ENCODE peak calls at places on chromosome 17, in seven cellular contexts. H, M, Y, N, P, C and T are unnamed samples.
A peak's percentile ranks its signal among the peaks of the same experiment; 100 is the strongest.

GRCh38 chr17:40937384-40937819 is at the start of gene KRT23:
- DNase-seq in H (no peak), M (no peak), Y (no peak), N (peak; percentile 87), P (no peak), C (no peak), T (no peak)

GRCh38 chr17:78779848-78780247 is 2.2 kb downstream of the CYTH1 start:
- DNase-seq in H (peak; percentile 61), M (peak; percentile 72), Y (no peak), N (no peak), P (no peak), C (no peak), T (no peak)

GRCh38 chr17:48526986-48527741 is 3.6 kb downstream of the HOXB1 start:
- DNase-seq in H (no peak), M (no peak), Y (no peak), N (no peak), P (no peak), C (no peak), T (no peak)

GRCh38 chr17:44887971-44888955 is 11.0 kb downstream of the EFTUD2 start:
- DNase-seq in H (no peak), M (no peak), Y (no peak), N (no peak), P (no peak), C (no peak), T (no peak)

GRCh38 chr17:28828294-28829040 is 14.1 kb downstream of the FAM222B start:
- DNase-seq in H (no peak), M (no peak), Y (no peak), N (no peak), P (no peak), C (no peak), T (peak; percentile 65)

GRCh38 chr17:3719265-3719664 is 4.4 kb upstream of the HASPIN start:
- DNase-seq in H (no peak), M (no peak), Y (no peak), N (no peak), P (no peak), C (no peak), T (no peak)

GRCh38 chr17:81577278-81578000 is 25.3 kb upstream of the FAAP100 start:
- DNase-seq in H (no peak), M (no peak), Y (no peak), N (peak; percentile 67), P (no peak), C (no peak), T (peak; percentile 45)

GRCh38 chr17:1686086-1686485 is 1.4 kb upstream of the PRPF8 start:
- DNase-seq in H (no peak), M (no peak), Y (peak; percentile 37), N (peak; percentile 18), P (no peak), C (no peak), T (no peak)

GRCh38 chr17:41278176-41278955 is 2.9 kb downstream of the KRTAP9-7 start:
- DNase-seq in H (no peak), M (no peak), Y (peak; percentile 1), N (no peak), P (no peak), C (no peak), T (peak; percentile 34)

GRCh38 chr17:5583426-5584382 is 605 bp downstream of the NLRP1 start:
- DNase-seq in H (no peak), M (no peak), Y (no peak), N (no peak), P (no peak), C (no peak), T (peak; percentile 23)

GRCh38 chr17:7019839-7020519 is 2.9 kb upstream of the BCL6B start:
- DNase-seq in H (no peak), M (no peak), Y (peak; percentile 49), N (peak; percentile 51), P (no peak), C (no peak), T (peak; percentile 60)

GRCh38 chr17:34226011-34226410 is 29.1 kb upstream of the CCL2 start:
- DNase-seq in H (no peak), M (no peak), Y (no peak), N (no peak), P (no peak), C (no peak), T (peak; percentile 66)

GRCh38 chr17:80970762-80971703 is 20.6 kb upstream of the CHMP6 start:
- DNase-seq in H (no peak), M (no peak), Y (no peak), N (no peak), P (no peak), C (no peak), T (no peak)

GRCh38 chr17:16377804-16378400 is 3.0 kb upstream of the UBB start:
- DNase-seq in H (no peak), M (no peak), Y (no peak), N (peak; percentile 33), P (no peak), C (no peak), T (no peak)

GRCh38 chr17:32502710-32503109 is 15.9 kb downstream of the CDK5R1 start:
- DNase-seq in H (no peak), M (no peak), Y (no peak), N (no peak), P (no peak), C (no peak), T (no peak)

GRCh38 chr17:64183815-64184397 is 54.0 kb upstream of the ERN1 start:
- DNase-seq in H (peak; percentile 8), M (no peak), Y (no peak), N (no peak), P (no peak), C (no peak), T (peak; percentile 84)

GRCh38 chr17:77645441-77646430 is 312.8 kb upstream of the TNRC6C start:
- DNase-seq in H (peak; percentile 64), M (peak; percentile 47), Y (no peak), N (no peak), P (no peak), C (peak; percentile 39), T (no peak)

GRCh38 chr17:10657123-10657522 is at the start of gene MYH3:
- DNase-seq in H (no peak), M (no peak), Y (no peak), N (no peak), P (no peak), C (no peak), T (no peak)

GRCh38 chr17:142102-142661 is 4.8 kb downstream of the SCGB1C2 start:
- DNase-seq in H (peak; percentile 13), M (no peak), Y (no peak), N (no peak), P (no peak), C (no peak), T (peak; percentile 33)

GRCh38 chr17:79836952-79837887 is 2.0 kb downstream of the CBX4 start:
- DNase-seq in H (peak; percentile 40), M (peak; percentile 14), Y (peak; percentile 89), N (peak; percentile 89), P (no peak), C (no peak), T (no peak)

GRCh38 chr17:52048503-52048902 is 110.0 kb downstream of the CA10 start:
- DNase-seq in H (no peak), M (no peak), Y (no peak), N (no peak), P (no peak), C (no peak), T (no peak)

GRCh38 chr17:6546069-6546718 is 10.2 kb downstream of the PITPNM3 start:
- DNase-seq in H (no peak), M (no peak), Y (no peak), N (no peak), P (no peak), C (no peak), T (peak; percentile 23)